ENCODE peak calls at places on chromosomes 16 and 17, in nine cellular contexts. K, S, W, B, T, O, Z, L and J are unnamed samples.

GRCh38 chr17:45436625-45437460 is 4.2 kb upstream of the ARHGAP27 start:
- DNase-seq in K (no peak), S (no peak), W (no peak), B (peak), T (no peak), O (no peak), Z (no peak), L (no peak), J (no peak)

GRCh38 chr17:62791235-62792121 is 16.6 kb downstream of the MARCHF10 start:
- DNase-seq in K (no peak), S (peak), W (no peak), B (peak), T (no peak), O (no peak), Z (peak), L (no peak), J (no peak)

GRCh38 chr16:81483970-81484595 is 39.5 kb downstream of the CMIP start:
- DNase-seq in K (peak), S (no peak), W (no peak), B (no peak), T (no peak), O (no peak), Z (no peak), L (no peak), J (no peak)

GRCh38 chr16:50526796-50527195 is 21.4 kb upstream of the NKD1 start:
- DNase-seq in K (no peak), S (no peak), W (no peak), B (no peak), T (no peak), O (no peak), Z (no peak), L (no peak), J (no peak)

GRCh38 chr16:35559911-35560636 is 2100.7 kb downstream of the TP53TG3F start:
- DNase-seq in K (no peak), S (no peak), W (no peak), B (no peak), T (no peak), O (no peak), Z (no peak), L (no peak), J (no peak)

GRCh38 chr17:57751348-57751970 is 6.4 kb upstream of the CCDC182 start:
- DNase-seq in K (no peak), S (no peak), W (no peak), B (no peak), T (no peak), O (no peak), Z (peak), L (no peak), J (no peak)

GRCh38 chr17:46766493-46767491 is 51.7 kb downstream of the WNT3 start:
- DNase-seq in K (no peak), S (no peak), W (peak), B (no peak), T (no peak), O (no peak), Z (no peak), L (no peak), J (no peak)

GRCh38 chr17:78995761-78996451 is 13.7 kb downstream of the CANT1 start:
- DNase-seq in K (no peak), S (no peak), W (peak), B (no peak), T (peak), O (peak), Z (no peak), L (no peak), J (no peak)

GRCh38 chr16:67538666-67539101 is 10.1 kb downstream of the RIPOR1 start:
- DNase-seq in K (peak), S (no peak), W (no peak), B (peak), T (no peak), O (no peak), Z (peak), L (no peak), J (no peak)

GRCh38 chr17:78358538-78359215 is 1.2 kb downstream of the SOCS3 start:
- DNase-seq in K (peak), S (no peak), W (peak), B (peak), T (peak), O (no peak), Z (peak), L (no peak), J (no peak)

GRCh38 chr17:57357392-57357784 is 101.1 kb downstream of the MSI2 start:
- DNase-seq in K (no peak), S (no peak), W (no peak), B (peak), T (peak), O (peak), Z (no peak), L (no peak), J (no peak)

GRCh38 chr17:65170839-65171238 is 33.7 kb downstream of the RGS9 start:
- DNase-seq in K (no peak), S (no peak), W (no peak), B (peak), T (peak), O (peak), Z (peak), L (no peak), J (no peak)

GRCh38 chr17:17628388-17629008 is 37.0 kb upstream of the PEMT start:
- DNase-seq in K (no peak), S (no peak), W (peak), B (no peak), T (no peak), O (no peak), Z (no peak), L (no peak), J (peak)

GRCh38 chr17:1312261-1312870 is 32.9 kb downstream of the TRARG1 start:
- DNase-seq in K (peak), S (no peak), W (no peak), B (no peak), T (no peak), O (no peak), Z (peak), L (peak), J (no peak)

GRCh38 chr17:57868007-57868774 is 18.3 kb upstream of the MRPS23 start:
- DNase-seq in K (peak), S (peak), W (peak), B (peak), T (peak), O (peak), Z (peak), L (no peak), J (no peak)

GRCh38 chr17:1617620-1618174 is 10.9 kb downstream of the SLC43A2 start:
- DNase-seq in K (no peak), S (peak), W (peak), B (peak), T (no peak), O (no peak), Z (peak), L (no peak), J (no peak)

GRCh38 chr16:87896924-87897562 is 27.7 kb upstream of the SLC7A5 start:
- DNase-seq in K (no peak), S (no peak), W (no peak), B (no peak), T (no peak), O (no peak), Z (no peak), L (no peak), J (no peak)

GRCh38 chr17:39132192-39132600 is 19.2 kb downstream of the PLXDC1 start:
- DNase-seq in K (peak), S (peak), W (no peak), B (peak), T (no peak), O (no peak), Z (peak), L (no peak), J (no peak)

GRCh38 chr16:85112364-85112763 is at the start of gene CIBAR2:
- DNase-seq in K (no peak), S (no peak), W (no peak), B (no peak), T (no peak), O (no peak), Z (no peak), L (no peak), J (no peak)

GRCh38 chr16:89049484-89050118 is 44.1 kb upstream of the ACSF3 start:
- DNase-seq in K (no peak), S (peak), W (no peak), B (no peak), T (peak), O (no peak), Z (peak), L (no peak), J (no peak)

GRCh38 chr17:57195790-57196460 is 60.4 kb upstream of the MSI2 start:
- DNase-seq in K (no peak), S (peak), W (no peak), B (peak), T (no peak), O (no peak), Z (no peak), L (no peak), J (no peak)

GRCh38 chr16:60818471-60818870 is 1217.8 kb downstream of the CDH8 start:
- DNase-seq in K (no peak), S (no peak), W (no peak), B (peak), T (no peak), O (no peak), Z (no peak), L (no peak), J (no peak)

GRCh38 chr16:49688298-49688697 is 167.6 kb downstream of the ZNF423 start:
- DNase-seq in K (peak), S (no peak), W (no peak), B (no peak), T (no peak), O (no peak), Z (no peak), L (no peak), J (no peak)

GRCh38 chr17:54969658-54970572 is 1.4 kb downstream of the STXBP4 start:
- DNase-seq in K (no peak), S (no peak), W (no peak), B (no peak), T (no peak), O (no peak), Z (no peak), L (no peak), J (no peak)

GRCh38 chr17:57672205-57672632 is 72.9 kb downstream of the CCDC182 start:
- DNase-seq in K (no peak), S (peak), W (peak), B (peak), T (no peak), O (no peak), Z (peak), L (no peak), J (no peak)

GRCh38 chr16:69150146-69150865 is 17.9 kb downstream of the UTP4 start:
- DNase-seq in K (peak), S (peak), W (peak), B (peak), T (no peak), O (no peak), Z (peak), L (peak), J (no peak)

GRCh38 chr17:57603978-57604377 is 141.1 kb downstream of the CCDC182 start:
- DNase-seq in K (no peak), S (no peak), W (no peak), B (no peak), T (peak), O (peak), Z (no peak), L (no peak), J (peak)

DNA sequence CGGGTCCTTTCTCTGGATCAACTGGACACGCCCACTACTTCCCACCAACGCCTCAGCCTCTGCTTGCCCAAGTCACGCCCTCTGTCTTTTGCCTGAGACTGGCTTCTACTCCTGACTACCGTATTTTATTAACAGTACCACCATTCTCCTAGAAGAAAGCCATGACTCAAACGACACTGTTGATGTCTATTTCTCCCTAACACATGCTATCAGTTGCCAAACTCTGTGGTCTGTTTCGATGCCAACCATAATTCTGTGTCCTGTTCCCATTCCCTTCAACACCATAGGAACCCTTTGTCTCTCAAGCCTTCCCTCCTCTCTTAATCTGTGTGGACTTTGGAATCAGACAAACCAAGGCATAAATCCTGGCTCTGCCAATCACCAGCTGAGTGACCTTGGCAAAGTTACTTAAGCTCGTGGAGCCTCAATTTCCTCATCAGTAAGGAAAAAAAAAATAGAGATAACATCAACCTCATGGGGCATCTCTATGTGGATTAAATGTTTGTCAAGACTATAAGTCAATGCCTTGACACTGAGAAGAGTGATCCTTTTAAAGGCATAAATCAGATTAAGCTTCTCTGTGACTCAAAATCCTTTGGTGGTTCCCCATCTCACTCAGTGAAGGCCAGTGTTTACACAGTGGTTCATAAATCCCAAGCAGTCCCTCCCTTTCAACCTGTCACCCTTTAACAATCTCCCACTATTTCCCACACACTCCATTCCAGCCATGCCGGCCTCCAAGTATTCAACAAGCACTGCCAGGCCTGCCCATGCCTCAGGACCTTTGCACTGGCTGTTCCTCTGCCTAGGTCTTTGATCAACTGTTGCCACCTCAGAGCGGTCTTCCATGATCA is 45.6 kb downstream of the ERN1 start:
- DNase-seq in K (peak), S (peak), W (peak), B (peak), T (peak), O (no peak), Z (peak), L (no peak), J (no peak)
- TF ChIP-seq CTCF in K (no peak), S (no peak), W (no peak), B (no peak), T (no peak), O (no peak), Z (no peak), L (no peak), J (no peak)

GRCh38 chr17:74604200-74604599 is 12.1 kb upstream of the CD300LD start:
- DNase-seq in K (no peak), S (no peak), W (no peak), B (no peak), T (no peak), O (no peak), Z (no peak), L (no peak), J (no peak)
- TF ChIP-seq CTCF in K (no peak), S (no peak), W (no peak), B (no peak), T (no peak), O (no peak), Z (no peak), L (no peak), J (no peak)

GRCh38 chr17:29929544-29930398 is at the start of gene SSH2:
- DNase-seq in K (peak), S (peak), W (peak), B (peak), T (peak), O (peak), Z (peak), L (peak), J (peak)

GRCh38 chr17:29936724-29937123 is 4.7 kb upstream of the EFCAB5 start:
- DNase-seq in K (no peak), S (no peak), W (no peak), B (no peak), T (no peak), O (no peak), Z (no peak), L (no peak), J (no peak)

GRCh38 chr17:29931253-29931932 is 1.4 kb upstream of the SSH2 start:
- DNase-seq in K (peak), S (peak), W (peak), B (peak), T (peak), O (no peak), Z (peak), L (peak), J (peak)

GRCh38 chr17:29930399-29931010 is 477 bp upstream of the SSH2 start:
- DNase-seq in K (peak), S (peak), W (peak), B (no peak), T (no peak), O (no peak), Z (no peak), L (no peak), J (no peak)

GRCh38 chr17:29933379-29933778 is 3.4 kb upstream of the SSH2 start:
- DNase-seq in K (peak), S (peak), W (no peak), B (peak), T (no peak), O (no peak), Z (peak), L (no peak), J (no peak)
- TF ChIP-seq CTCF in K (peak), S (peak), W (no peak), B (peak), T (no peak), O (no peak), Z (peak), L (no peak), J (no peak)

DNA sequence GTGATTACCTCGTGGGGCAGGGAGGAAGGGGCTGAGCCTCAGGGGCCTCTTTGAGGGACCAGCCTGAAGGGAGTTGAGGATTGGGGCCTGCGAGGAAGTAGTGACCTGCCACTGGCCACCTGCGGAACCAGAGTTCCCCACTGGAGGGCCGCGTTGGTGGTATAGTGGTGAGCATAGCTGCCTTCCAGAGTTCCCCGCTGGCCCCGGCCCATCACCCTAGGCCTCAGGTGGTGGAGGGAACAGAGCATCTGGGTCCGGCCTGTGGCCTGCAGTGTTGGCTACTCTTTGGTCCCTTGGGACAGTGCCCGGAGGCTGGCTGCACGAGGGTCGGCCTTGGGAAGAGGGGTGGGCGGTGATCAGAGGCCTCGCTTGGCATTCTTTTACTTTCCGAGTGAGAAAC is 20.5 kb downstream of the MGAT5B start:
- DNase-seq in K (peak), S (no peak), W (no peak), B (no peak), T (no peak), O (no peak), Z (no peak), L (no peak), J (no peak)
- TF ChIP-seq CTCF in K (peak), S (no peak), W (no peak), B (no peak), T (no peak), O (no peak), Z (no peak), L (peak), J (no peak)

GRCh38 chr16:660459-661183 is 7.3 kb upstream of the RHOT2 start:
- DNase-seq in K (peak), S (peak), W (peak), B (peak), T (peak), O (peak), Z (peak), L (peak), J (peak)
- TF ChIP-seq CTCF in K (peak), S (peak), W (peak), B (peak), T (peak), O (peak), Z (peak), L (peak), J (peak)